ENCODE peak calls at places on chromosomes 2 and 18, in nine cellular contexts. N is gastrocnemius medialis, L is H9, K is body of pancreas, R is Caco-2, G is GM23338, Z is hepatocyte, S is left ventricle myocardium inferior, X is psoas muscle. Y is an unnamed sample.

GRCh38 chr2:156147594-156148330 is 184.8 kb downstream of the NR4A2 start:
- DNase-seq in N (no peak), L (no peak), K (no peak), R (no peak), G (no peak), Z (no peak), S (no peak), X (no peak), Y (no peak)

GRCh38 chr2:46335966-46336436 is 38.8 kb downstream of the EPAS1 start:
- DNase-seq in N (no peak), L (no peak), K (peak; percentile 59), R (peak; percentile 66), G (no peak), Z (peak; percentile 58), S (no peak), X (peak; percentile 29), Y (no peak)

GRCh38 chr2:68000170-68000825 is 62.5 kb downstream of the C1D start:
- DNase-seq in N (no peak), L (no peak), K (no peak), R (no peak), G (no peak), Z (no peak), S (no peak), X (no peak), Y (no peak)

GRCh38 chr18:35117951-35118411 is 76.8 kb downstream of the MAPRE2 start:
- DNase-seq in N (peak; percentile 64), L (no peak), K (peak; percentile 24), R (no peak), G (no peak), Z (no peak), S (no peak), X (peak; percentile 30), Y (peak; percentile 52)

GRCh38 chr18:8871484-8871883 is 166.1 kb downstream of the MTCL1 start:
- DNase-seq in N (no peak), L (no peak), K (no peak), R (no peak), G (no peak), Z (no peak), S (no peak), X (no peak), Y (no peak)

GRCh38 chr18:62523255-62523588 is 397 bp downstream of the ZCCHC2 start:
- DNase-seq in N (no peak), L (no peak), K (no peak), R (no peak), G (peak; percentile 75), Z (no peak), S (no peak), X (no peak), Y (no peak)

GRCh38 chr2:144471316-144472045 is 48.4 kb downstream of the ZEB2 start:
- DNase-seq in N (no peak), L (no peak), K (no peak), R (no peak), G (peak; percentile 56), Z (no peak), S (no peak), X (no peak), Y (no peak)

GRCh38 chr2:200397785-200398184 is 91.3 kb downstream of the SPATS2L start:
- DNase-seq in N (no peak), L (no peak), K (no peak), R (no peak), G (peak; percentile 30), Z (no peak), S (no peak), X (no peak), Y (no peak)

GRCh38 chr2:231373184-231373583 is 22.3 kb upstream of the B3GNT7 start:
- DNase-seq in N (no peak), L (no peak), K (no peak), R (no peak), G (no peak), Z (no peak), S (no peak), X (no peak), Y (no peak)

GRCh38 chr2:231648579-231649174 is 56.0 kb downstream of the TEX44 start:
- DNase-seq in N (peak; percentile 63), L (peak; percentile 86), K (peak; percentile 86), R (peak; percentile 79), G (peak; percentile 82), Z (peak; percentile 84), S (peak; percentile 70), X (peak; percentile 72), Y (peak; percentile 76)

GRCh38 chr2:220279372-220279771 is 651.9 kb downstream of the SLC4A3 start:
- DNase-seq in N (no peak), L (no peak), K (no peak), R (no peak), G (no peak), Z (no peak), S (no peak), X (no peak), Y (no peak)

GRCh38 chr2:112134120-112134519 is 4.1 kb upstream of the FBLN7 start:
- DNase-seq in N (no peak), L (no peak), K (no peak), R (no peak), G (no peak), Z (no peak), S (no peak), X (no peak), Y (no peak)

GRCh38 chr18:36017232-36017631 is 44.8 kb downstream of the RMP24 start:
- DNase-seq in N (no peak), L (no peak), K (no peak), R (no peak), G (no peak), Z (no peak), S (no peak), X (no peak), Y (no peak)

GRCh38 chr18:31487251-31488015 is 10.5 kb upstream of the DSG2 start:
- DNase-seq in N (no peak), L (no peak), K (no peak), R (no peak), G (no peak), Z (peak; percentile 70), S (no peak), X (no peak), Y (no peak)

GRCh38 chr2:152028182-152028862 is 70.5 kb downstream of the CACNB4 start:
- DNase-seq in N (no peak), L (no peak), K (no peak), R (no peak), G (no peak), Z (no peak), S (no peak), X (no peak), Y (peak; percentile 30)

DNA sequence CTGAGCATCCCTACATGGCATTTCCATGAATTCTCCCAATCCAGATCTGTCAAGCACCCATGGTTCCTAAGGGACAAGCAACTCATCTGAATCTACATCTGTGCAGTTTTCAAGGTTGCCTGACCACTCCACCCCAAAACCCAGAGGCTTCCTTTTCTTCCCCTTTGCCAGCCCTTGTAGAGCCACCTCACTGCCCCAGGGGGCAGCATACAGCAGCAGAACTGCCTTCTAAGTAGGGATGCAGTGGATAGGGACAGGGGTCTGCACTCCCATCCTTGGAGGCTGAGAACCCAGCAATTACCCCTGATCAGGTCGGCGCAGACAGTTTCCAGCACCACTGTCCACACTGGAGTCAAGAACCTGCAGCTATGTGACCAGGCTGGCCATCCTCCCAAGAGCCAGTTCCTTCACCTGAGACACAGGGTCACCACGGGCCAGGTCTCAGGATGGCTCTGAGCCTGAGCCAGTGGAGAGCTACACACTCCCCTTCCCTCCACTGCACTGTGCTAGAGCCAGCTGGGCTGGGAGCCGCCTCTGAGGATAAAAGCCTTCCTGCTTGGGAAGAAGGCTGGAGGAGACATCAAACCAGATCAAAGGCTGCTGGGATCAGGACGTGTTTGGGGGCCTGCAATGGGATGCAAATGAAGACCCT is 283.1 kb downstream of the CELF4 start:
- DNase-seq in N (no peak), L (peak; percentile 48), K (no peak), R (no peak), G (peak; percentile 65), Z (no peak), S (no peak), X (no peak), Y (peak; percentile 10)
- TF ChIP-seq CTCF in N (no peak), L (peak; percentile 77), K (no peak), R (no peak), G (peak; percentile 77), Z (peak; percentile 42), S (peak; percentile 28), X (peak; percentile 6), Y (peak; percentile 56)

DNA sequence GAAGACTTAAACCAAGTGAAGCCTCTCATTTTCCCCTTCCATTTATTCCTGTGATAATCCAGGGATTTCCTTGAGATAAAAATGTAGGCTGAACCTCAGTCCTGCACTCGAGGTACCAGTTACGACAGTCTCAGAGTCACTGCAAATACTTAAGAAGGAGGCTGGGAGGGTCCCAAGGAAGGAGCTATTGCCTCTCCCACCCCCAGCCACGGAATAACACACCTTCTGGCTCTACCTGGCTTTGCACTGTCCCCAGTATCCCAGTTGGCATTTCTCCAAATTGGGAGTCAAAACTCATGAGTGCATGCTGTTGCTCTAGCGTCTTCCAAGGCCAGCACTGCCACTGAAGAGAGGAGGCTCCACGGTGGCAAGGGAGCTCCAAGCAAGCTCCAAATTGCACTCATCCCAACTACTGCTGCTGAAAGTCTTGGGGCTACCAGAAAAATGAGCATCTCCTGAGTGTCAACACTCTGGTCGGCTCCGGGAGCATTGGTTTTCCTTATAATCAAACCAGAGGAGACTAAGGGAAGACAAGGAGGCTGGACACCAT is 1.6 kb downstream of the SCTR start:
- DNase-seq in N (no peak), L (no peak), K (peak; percentile 47), R (no peak), G (no peak), Z (no peak), S (no peak), X (no peak), Y (no peak)
- H3K27me3 ChIP-seq in N (peaks cover 30% of the 10 kb centered on the region), L (peaks cover 22% of the 10 kb centered on the region), K (peaks cover 8% of the 10 kb centered on the region), R (no peaks in the 10 kb centered on the region), G (peaks cover 54% of the 10 kb centered on the region), Z (peaks cover 37% of the 10 kb centered on the region), S (peaks cover 56% of the 10 kb centered on the region), X (no peaks in the 10 kb centered on the region), Y (peaks cover 58% of the 10 kb centered on the region)

GRCh38 chr2:42135381-42136312 is 33.5 kb upstream of the EML4 start:
- DNase-seq in N (no peak), L (no peak), K (no peak), R (no peak), G (no peak), Z (no peak), S (no peak), X (no peak), Y (no peak)
- H3K4me1 ChIP-seq in N (peaks cover 19% of the 10 kb centered on the region), L (peaks cover 13% of the 10 kb centered on the region), K (peaks cover 16% of the 10 kb centered on the region), R (peaks cover 74% of the 10 kb centered on the region), G (peaks cover 26% of the 10 kb centered on the region), Z (peaks cover 31% of the 10 kb centered on the region), S (peaks cover 75% of the 10 kb centered on the region), X (peaks cover 22% of the 10 kb centered on the region), Y (peaks cover 11% of the 10 kb centered on the region)

DNA sequence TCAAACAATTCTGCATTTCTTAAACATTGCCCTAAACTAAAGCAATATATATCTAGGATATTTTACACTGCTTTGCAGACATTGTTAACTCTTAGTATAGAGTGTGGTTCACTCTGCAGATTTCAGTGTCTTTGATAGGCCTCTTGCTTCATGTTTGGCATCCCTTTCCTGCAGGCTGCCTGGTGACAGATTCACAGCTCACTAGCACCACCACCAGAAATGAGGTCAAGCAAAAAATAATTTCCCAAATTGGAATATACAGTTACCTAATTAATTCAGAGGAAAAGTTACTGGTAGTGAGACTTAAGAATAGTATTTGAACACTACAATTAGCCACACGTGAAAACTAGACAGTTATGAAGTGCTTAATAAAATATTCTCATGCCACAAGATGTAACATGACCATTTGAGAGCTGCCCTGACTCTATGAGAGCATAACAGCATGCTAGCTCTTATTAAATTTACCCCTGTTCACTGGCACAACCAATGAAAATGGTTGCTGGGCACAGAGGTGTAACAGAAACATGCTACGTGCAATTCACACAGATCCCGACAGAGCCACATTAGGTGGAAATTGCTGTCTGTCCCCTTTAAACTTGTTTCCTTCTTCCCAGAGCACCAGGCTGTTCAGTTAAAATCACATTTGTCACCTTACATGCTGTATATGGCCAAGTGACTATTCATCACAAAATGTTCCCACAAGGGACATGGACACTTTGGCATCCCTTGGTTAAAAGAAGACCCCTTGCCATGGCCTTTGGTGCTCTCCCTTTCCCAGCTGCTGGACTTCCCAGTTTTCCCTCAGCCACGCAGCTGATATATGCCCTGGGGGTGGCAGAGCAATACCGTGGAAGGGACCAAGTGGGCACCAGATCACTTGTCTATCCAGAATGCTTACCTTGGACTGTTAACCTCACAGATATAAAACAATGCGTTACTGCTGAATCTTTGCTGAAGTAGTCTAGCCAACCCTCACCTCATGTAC is 35.7 kb downstream of the PAIP2B start:
- DNase-seq in N (no peak), L (no peak), K (peak; percentile 11), R (no peak), G (no peak), Z (no peak), S (no peak), X (no peak), Y (peak; percentile 63)
- TF ChIP-seq CTCF in N (no peak), L (peak; percentile 50), K (no peak), R (peak; percentile 25), G (peak; percentile 33), Z (peak; percentile 26), S (peak; percentile 51), X (peak; percentile 50), Y (peak; percentile 51)